ENCODE peak calls at places on chromosomes 2 and 18, in four cellular contexts. One of them, this sample, is unnamed.

GRCh38 chr2:86453838-86454237 is 12.7 kb downstream of the KDM3A start:
- DNase-seq in sigmoid colon: no peak
- DNase-seq in HCT116: no peak
- DNase-seq in suprapubic skin: no peak
- DNase-seq in this sample: no peak

GRCh38 chr2:102446936-102447335 is 24.0 kb downstream of the IL18RAP start:
- DNase-seq in HCT116: no peak
- DNase-seq in sigmoid colon: no peak
- DNase-seq in suprapubic skin: no peak
- DNase-seq in this sample: no peak

GRCh38 chr2:231717281-231718180 is 9.2 kb downstream of the PTMA start:
- DNase-seq in sigmoid colon: peak
- DNase-seq in suprapubic skin: no peak
- DNase-seq in HCT116: peak
- DNase-seq in this sample: no peak

GRCh38 chr2:181785677-181786344 is 105.5 kb upstream of the NEUROD1 start:
- DNase-seq in sigmoid colon: no peak
- DNase-seq in suprapubic skin: no peak
- DNase-seq in HCT116: peak
- DNase-seq in this sample: no peak

GRCh38 chr2:80489718-80490117 is 185.2 kb upstream of the LRRTM1 start:
- DNase-seq in suprapubic skin: no peak
- DNase-seq in HCT116: no peak
- DNase-seq in sigmoid colon: no peak
- DNase-seq in this sample: no peak

GRCh38 chr2:234412726-234413125 is 84.2 kb downstream of the ARL4C start:
- DNase-seq in sigmoid colon: no peak
- DNase-seq in suprapubic skin: no peak
- DNase-seq in HCT116: no peak
- DNase-seq in this sample: no peak

GRCh38 chr2:69469784-69470183 is 32.5 kb upstream of the NFU1 start:
- DNase-seq in sigmoid colon: no peak
- DNase-seq in suprapubic skin: no peak
- DNase-seq in HCT116: no peak
- DNase-seq in this sample: no peak

GRCh38 chr2:24269270-24269669 is 91.1 kb downstream of the ITSN2 start:
- DNase-seq in HCT116: no peak
- DNase-seq in suprapubic skin: no peak
- DNase-seq in sigmoid colon: no peak
- DNase-seq in this sample: no peak

GRCh38 chr2:36952748-36953197 is 13.6 kb downstream of the STRN start:
- DNase-seq in suprapubic skin: no peak
- DNase-seq in HCT116: no peak
- DNase-seq in sigmoid colon: no peak
- DNase-seq in this sample: no peak

GRCh38 chr2:98805412-98806265 is 74.7 kb upstream of the MGAT4A start:
- DNase-seq in HCT116: no peak
- DNase-seq in sigmoid colon: no peak
- DNase-seq in suprapubic skin: peak
- DNase-seq in this sample: no peak

GRCh38 chr2:241555711-241556110 is 2.8 kb upstream of the BOK start:
- DNase-seq in HCT116: no peak
- DNase-seq in sigmoid colon: no peak
- DNase-seq in suprapubic skin: no peak
- DNase-seq in this sample: no peak

GRCh38 chr2:76612764-76613163 is 902.0 kb upstream of the GCFC2 start:
- DNase-seq in HCT116: no peak
- DNase-seq in suprapubic skin: no peak
- DNase-seq in sigmoid colon: no peak
- DNase-seq in this sample: no peak
- TF ChIP-seq POLR2A in HCT116: no peak
- TF ChIP-seq POLR2A in suprapubic skin: no peak
- TF ChIP-seq POLR2A in sigmoid colon: no peak
- TF ChIP-seq POLR2A in this sample: no peak

DNA sequence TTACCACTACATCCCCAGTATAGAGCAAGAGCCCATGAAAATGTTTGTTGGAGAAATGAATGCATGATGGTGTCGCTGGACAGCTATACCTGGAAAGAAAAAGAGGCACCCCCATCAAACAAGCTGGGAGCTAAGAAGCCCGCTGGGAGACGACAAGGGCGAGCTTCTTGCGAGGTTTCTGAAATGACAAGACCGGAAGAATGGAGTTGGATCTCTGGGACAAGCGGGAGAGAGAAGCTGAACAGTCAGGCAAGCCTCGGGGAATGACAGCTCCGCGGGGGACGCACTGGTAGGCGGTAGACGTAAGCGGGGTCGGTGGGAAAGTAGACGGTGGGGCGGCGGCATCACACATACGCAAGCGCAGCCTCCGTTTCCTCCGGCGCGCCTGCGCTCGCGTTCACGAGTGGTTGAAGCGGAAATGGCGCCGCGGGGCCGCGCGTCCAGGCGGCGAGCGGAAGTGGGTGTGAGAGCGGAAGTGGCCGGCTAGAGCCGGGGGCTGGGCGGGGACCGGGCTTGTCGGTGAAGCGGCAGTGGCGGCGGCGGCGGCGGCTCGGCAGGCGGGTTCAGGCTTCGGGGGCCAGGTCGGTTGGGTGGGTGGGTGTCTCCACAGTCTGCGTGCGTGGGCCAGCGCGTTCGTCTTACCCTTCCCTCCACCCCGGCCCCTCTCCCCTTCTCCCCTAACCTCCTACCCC is at the start of gene ARPC2:
- DNase-seq in sigmoid colon: peak
- DNase-seq in suprapubic skin: peak
- DNase-seq in HCT116: peak
- DNase-seq in this sample: peak
- TF ChIP-seq POLR2A in sigmoid colon: peak
- TF ChIP-seq POLR2A in suprapubic skin: peak
- TF ChIP-seq POLR2A in HCT116: peak
- TF ChIP-seq POLR2A in this sample: peak

GRCh38 chr18:12430137-12430990 is 22.6 kb downstream of the PRELID3A start:
- DNase-seq in HCT116: no peak
- DNase-seq in suprapubic skin: no peak
- DNase-seq in sigmoid colon: no peak
- DNase-seq in this sample: no peak
- TF ChIP-seq POLR2A in HCT116: no peak
- TF ChIP-seq POLR2A in suprapubic skin: no peak
- TF ChIP-seq POLR2A in sigmoid colon: no peak
- TF ChIP-seq POLR2A in this sample: no peak

GRCh38 chr18:51195086-51195601 is 2.3 kb downstream of the MEX3C start:
- DNase-seq in HCT116: no peak
- DNase-seq in sigmoid colon: no peak
- DNase-seq in suprapubic skin: no peak
- DNase-seq in this sample: no peak

GRCh38 chr18:51196811-51197660 is 445 bp downstream of the MEX3C start:
- DNase-seq in suprapubic skin: peak
- DNase-seq in HCT116: no peak
- DNase-seq in sigmoid colon: peak
- DNase-seq in this sample: no peak

GRCh38 chr18:51195602-51196115 is 1.8 kb downstream of the MEX3C start:
- DNase-seq in sigmoid colon: no peak
- DNase-seq in HCT116: peak
- DNase-seq in suprapubic skin: no peak
- DNase-seq in this sample: no peak

GRCh38 chr18:51196116-51196810 is 1.2 kb downstream of the MEX3C start:
- DNase-seq in sigmoid colon: peak
- DNase-seq in HCT116: no peak
- DNase-seq in suprapubic skin: peak
- DNase-seq in this sample: peak

GRCh38 chr18:51197661-51198424 is at the start of gene MEX3C:
- DNase-seq in suprapubic skin: peak
- DNase-seq in HCT116: peak
- DNase-seq in sigmoid colon: peak
- DNase-seq in this sample: peak
- TF ChIP-seq POLR2A in suprapubic skin: peak
- TF ChIP-seq POLR2A in HCT116: peak
- TF ChIP-seq POLR2A in sigmoid colon: peak
- TF ChIP-seq POLR2A in this sample: peak

GRCh38 chr18:12373032-12373770 is 3.8 kb downstream of the AFG3L2 start:
- DNase-seq in suprapubic skin: no peak
- DNase-seq in HCT116: no peak
- DNase-seq in sigmoid colon: no peak
- DNase-seq in this sample: no peak
- TF ChIP-seq POLR2A in suprapubic skin: no peak
- TF ChIP-seq POLR2A in HCT116: no peak
- TF ChIP-seq POLR2A in sigmoid colon: no peak
- TF ChIP-seq POLR2A in this sample: no peak

GRCh38 chr18:9741461-9741820 is 33.3 kb downstream of the RAB31 start:
- DNase-seq in suprapubic skin: no peak
- DNase-seq in sigmoid colon: no peak
- DNase-seq in HCT116: no peak
- DNase-seq in this sample: no peak

GRCh38 chr18:9741821-9742541 is 33.9 kb downstream of the RAB31 start:
- DNase-seq in suprapubic skin: no peak
- DNase-seq in sigmoid colon: no peak
- DNase-seq in HCT116: no peak
- DNase-seq in this sample: no peak

GRCh38 chr18:9740076-9740475 is 32.0 kb downstream of the RAB31 start:
- DNase-seq in suprapubic skin: no peak
- DNase-seq in sigmoid colon: no peak
- DNase-seq in HCT116: no peak
- DNase-seq in this sample: no peak

GRCh38 chr18:9742588-9743131 is 34.6 kb downstream of the RAB31 start:
- DNase-seq in suprapubic skin: no peak
- DNase-seq in HCT116: no peak
- DNase-seq in sigmoid colon: no peak
- DNase-seq in this sample: no peak

DNA sequence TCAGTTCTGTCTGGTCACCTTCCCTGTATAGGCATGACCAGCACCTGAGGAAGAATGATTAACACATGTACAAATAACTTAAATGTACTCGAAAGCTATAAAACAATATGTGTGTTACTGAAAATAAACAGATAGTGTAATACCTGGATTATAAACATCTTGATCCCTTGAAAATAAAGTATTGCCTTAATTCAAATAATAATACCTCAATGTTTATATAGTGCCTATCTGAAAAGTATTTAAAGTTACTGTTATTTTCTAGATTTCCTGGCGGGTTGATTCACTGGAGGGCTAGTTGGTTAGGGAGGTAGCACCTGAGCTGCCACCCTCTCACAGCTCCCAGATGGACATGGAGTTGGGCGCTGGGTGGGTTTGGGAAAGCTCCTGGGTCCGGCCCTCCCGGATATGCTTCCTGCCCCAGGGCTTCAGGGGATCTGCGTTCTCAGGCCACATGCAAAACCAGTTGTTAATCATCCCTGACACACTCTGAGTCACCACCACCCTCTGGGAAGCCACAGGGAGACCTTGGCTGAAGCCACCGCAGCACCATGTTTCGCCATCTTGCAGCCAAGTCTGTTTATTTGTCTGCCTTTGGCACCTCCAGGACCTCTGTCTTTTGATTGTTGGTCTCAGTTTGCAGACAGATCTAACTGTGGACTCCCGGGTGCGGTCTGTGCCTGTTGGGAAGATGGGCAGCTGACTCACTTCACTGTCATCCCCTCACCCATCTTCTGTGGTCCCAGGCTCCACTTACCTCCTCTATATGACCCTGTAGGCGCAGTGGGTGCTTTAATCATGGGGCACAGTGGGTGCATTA is 35.3 kb downstream of the RAB31 start:
- DNase-seq in HCT116: peak
- DNase-seq in suprapubic skin: no peak
- DNase-seq in sigmoid colon: no peak
- DNase-seq in this sample: no peak
- TF ChIP-seq POLR2A in HCT116: no peak
- TF ChIP-seq POLR2A in suprapubic skin: no peak
- TF ChIP-seq POLR2A in sigmoid colon: no peak
- TF ChIP-seq POLR2A in this sample: no peak

This sample was measured in esophagus squamous epithelium.